ENCODE peak calls at places on chromosomes 6 and 20, in ten cellular contexts. Q, L, J, M, I, S, W, F, E and Z are unnamed samples.

GRCh38 chr6:134162932-134163331 is 110.5 kb upstream of the SLC2A12 start:
- DNase-seq in L (no peak), Q (no peak), M (no peak), J (no peak), W (no peak), E (no peak), F (no peak), I (no peak), S (no peak), Z (no peak)

GRCh38 chr6:33683051-33683571 is 28.4 kb downstream of the UQCC2 start:
- DNase-seq in W (no peak), L (no peak), E (no peak), S (no peak), I (no peak), M (no peak), Q (no peak), J (no peak), F (no peak), Z (no peak)

GRCh38 chr20:44424039-44424495 is 51.6 kb upstream of the TTPAL start:
- DNase-seq in I (no peak), M (no peak), F (no peak), S (no peak), J (no peak), Q (no peak), E (no peak), L (no peak), W (no peak), Z (no peak)

GRCh38 chr20:48642105-48642880 is 185.5 kb downstream of the PREX1 start:
- DNase-seq in S (no peak), L (no peak), M (no peak), Q (no peak), J (no peak), F (no peak), I (peak; percentile 40), E (no peak), W (no peak), Z (no peak)

GRCh38 chr6:138113588-138114210 is 6.5 kb upstream of the PERP start:
- DNase-seq in S (no peak), M (no peak), I (no peak), Q (no peak), W (no peak), E (no peak), F (no peak), J (no peak), L (no peak), Z (no peak)

GRCh38 chr6:38345586-38345985 is 294.1 kb downstream of the BTBD9 start:
- DNase-seq in M (no peak), J (no peak), Q (no peak), I (no peak), S (no peak), W (no peak), L (no peak), E (no peak), F (no peak), Z (no peak)

GRCh38 chr6:158468666-158469065 is 91.2 kb upstream of the TMEM181 start:
- DNase-seq in F (no peak), M (no peak), S (no peak), W (no peak), J (no peak), Q (no peak), I (no peak), L (peak; percentile 40), E (peak; percentile 33), Z (peak; percentile 21)

GRCh38 chr6:84426002-84426705 is 198.7 kb upstream of the CEP162 start:
- DNase-seq in L (no peak), W (no peak), S (no peak), J (no peak), F (no peak), Q (peak; percentile 54), E (no peak), M (no peak), I (no peak), Z (no peak)

GRCh38 chr6:168929871-168930450 is 323.7 kb downstream of the THBS2 start:
- DNase-seq in F (no peak), J (no peak), W (peak; percentile 12), M (no peak), Q (no peak), I (no peak), E (no peak), S (no peak), L (no peak), Z (no peak)

GRCh38 chr20:1423625-1424106 is 30.8 kb upstream of the FKBP1A start:
- DNase-seq in M (peak; percentile 84), I (no peak), S (peak; percentile 86), Q (peak; percentile 92), F (no peak), E (peak; percentile 84), J (no peak), W (peak; percentile 42), L (peak; percentile 76), Z (peak; percentile 78)

GRCh38 chr6:152112503-152113261 is 305.2 kb downstream of the ESR1 start:
- DNase-seq in I (peak; percentile 78), J (no peak), Q (peak; percentile 17), E (no peak), L (no peak), M (no peak), F (no peak), S (no peak), W (peak; percentile 19), Z (no peak)

GRCh38 chr20:5652626-5653573 is 97.3 kb upstream of the SHLD1 start:
- DNase-seq in S (peak; percentile 96), I (no peak), J (no peak), E (peak; percentile 91), M (no peak), F (peak; percentile 24), W (no peak), L (peak; percentile 82), Q (no peak), Z (peak; percentile 88)

GRCh38 chr6:15546591-15546990 is 116.2 kb downstream of the DTNBP1 start:
- DNase-seq in L (no peak), M (no peak), F (no peak), Q (no peak), S (peak; percentile 30), I (no peak), W (no peak), J (no peak), E (peak; percentile 46), Z (no peak)

GRCh38 chr6:16832027-16832688 is 70.9 kb upstream of the ATXN1 start:
- DNase-seq in F (no peak), E (no peak), J (no peak), L (no peak), M (no peak), I (no peak), S (no peak), Q (no peak), W (no peak), Z (no peak)

GRCh38 chr20:555933-556332 is 12.3 kb upstream of the CSNK2A1 start:
- DNase-seq in L (no peak), M (peak; percentile 69), S (no peak), E (no peak), W (peak; percentile 8), Q (peak; percentile 86), I (peak; percentile 68), J (no peak), F (no peak), Z (no peak)

GRCh38 chr6:41153992-41154625 is at the start of gene TREML1:
- DNase-seq in M (no peak), W (no peak), E (peak; percentile 39), S (peak; percentile 38), F (no peak), Q (no peak), I (no peak), L (no peak), J (no peak), Z (no peak)

GRCh38 chr20:48198951-48199431 is 413.7 kb upstream of the SULF2 start:
- DNase-seq in F (no peak), W (no peak), J (no peak), M (no peak), S (no peak), E (no peak), Q (no peak), I (no peak), L (peak; percentile 43), Z (peak; percentile 37)

GRCh38 chr6:7496266-7496875 is 45.1 kb upstream of the DSP start:
- DNase-seq in Q (no peak), W (no peak), E (no peak), I (no peak), J (no peak), F (no peak), S (peak; percentile 29), L (peak; percentile 2), M (no peak), Z (no peak)

GRCh38 chr20:33531047-33531877 is 41.4 kb downstream of the CBFA2T2 start:
- DNase-seq in Q (no peak), W (peak; percentile 17), J (no peak), M (peak; percentile 26), L (peak; percentile 19), E (no peak), F (peak; percentile 9), I (no peak), S (no peak), Z (peak; percentile 51)

GRCh38 chr6:5997420-5998093 is 9.2 kb downstream of the NRN1 start:
- DNase-seq in F (no peak), E (no peak), Q (peak; percentile 86), M (no peak), I (peak; percentile 60), L (peak; percentile 40), J (no peak), S (no peak), W (peak; percentile 38), Z (no peak)
- H3K4me3 ChIP-seq in F (no peak overlapping the region), E (no peak overlapping the region), Q (peak overlapping the region; percentile 93), M (no peak overlapping the region), I (peak overlapping the region; percentile 55), L (peak overlapping the region; percentile 34), J (peak overlapping the region; percentile 73), S (no peak overlapping the region), W (peak overlapping the region; percentile 93), Z (peak overlapping the region; percentile 3)

DNA sequence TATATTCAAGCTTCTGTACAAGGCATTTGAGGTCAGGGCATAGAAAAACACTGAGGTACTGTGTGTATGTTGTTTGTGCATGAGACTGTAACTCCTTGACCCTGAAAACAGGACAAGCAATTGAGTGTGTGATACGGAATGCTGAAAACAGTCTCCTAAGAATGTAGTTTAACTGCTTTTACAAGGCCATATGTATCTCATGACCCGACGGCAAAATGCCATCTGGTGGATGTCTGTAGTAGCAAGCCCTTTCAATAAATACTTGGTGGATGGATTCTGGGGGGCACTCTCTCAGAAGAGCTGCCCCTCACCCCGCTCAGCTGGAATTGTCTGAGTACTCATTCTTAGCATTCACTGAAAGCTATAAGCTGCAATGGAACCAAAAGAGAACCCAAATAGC is 69.3 kb upstream of the EYS start:
- DNase-seq in I (no peak), S (peak; percentile 3), E (peak; percentile 25), Q (peak; percentile 65), F (no peak), M (peak; percentile 48), J (no peak), W (no peak), L (no peak), Z (no peak)
- TF ChIP-seq CTCF in I (no peak), S (no peak), E (no peak), Q (peak; percentile 70), F (no peak), M (peak; percentile 41), J (no peak), W (peak; percentile 50), L (no peak), Z (no peak)

GRCh38 chr6:108566406-108566805 is 5.7 kb downstream of the FOXO3 start:
- DNase-seq in W (no peak), L (no peak), F (no peak), Q (no peak), M (no peak), J (no peak), I (no peak), S (no peak), E (no peak), Z (no peak)
- H3K4me3 ChIP-seq in W (no peak overlapping the region), L (no peak overlapping the region), F (no peak overlapping the region), Q (no peak overlapping the region), M (no peak overlapping the region), J (peak overlapping the region; percentile 36), I (no peak overlapping the region), S (no peak overlapping the region), E (no peak overlapping the region), Z (no peak overlapping the region)

GRCh38 chr6:1479095-1479494 is 89.7 kb downstream of the FOXF2 start:
- DNase-seq in S (no peak), L (peak; percentile 99), M (peak; percentile 13), E (no peak), W (no peak), J (no peak), F (peak; percentile 93), I (no peak), Q (no peak), Z (peak; percentile 58)
- TF ChIP-seq CTCF in S (no peak), L (peak; percentile 58), M (no peak), E (no peak), W (no peak), J (no peak), F (peak; percentile 55), I (no peak), Q (peak; percentile 54), Z (peak; percentile 12)